ENCODE peak calls at places on chromosomes 1 and 21, in ten cellular contexts. X is tibial artery; K is heart left ventricle; D is effector memory CD4-positive, alpha-beta T cell; R is A673; S is naive thymus-derived CD4-positive, alpha-beta T cell; P is endodermal cell; I is IMR-90; T is transverse colon; W is lower lobe of right lung. E is an unnamed sample. For H3K36me3 and H3K9me3, the result is how much of the 10 kb centered on the place peaks cover.

GRCh38 chr21:41536076-41536826 is 28.3 kb upstream of the TMPRSS2 start:
- DNase-seq in X (no peak), T (peak), S (no peak), P (no peak), K (no peak), W (peak), R (no peak), I (no peak), D (no peak), E (no peak)

GRCh38 chr1:203521812-203522211 is 27.9 kb downstream of the OPTC start:
- DNase-seq in D (no peak), S (no peak), X (no peak), R (no peak), W (no peak), I (no peak), T (no peak), P (no peak), K (no peak), E (no peak)

GRCh38 chr1:14891991-14892390 is 261.6 kb upstream of the TMEM51 start:
- DNase-seq in K (no peak), D (no peak), I (no peak), W (no peak), T (no peak), R (no peak), S (no peak), X (no peak), P (no peak), E (no peak)

GRCh38 chr1:23908453-23909341 is 4.5 kb downstream of the CNR2 start:
- DNase-seq in R (no peak), P (no peak), W (no peak), X (no peak), S (no peak), I (no peak), T (peak), K (peak), D (no peak), E (no peak)

GRCh38 chr1:184970691-184971161 is 3.6 kb downstream of the NIBAN1 start:
- DNase-seq in S (no peak), X (no peak), R (peak), W (no peak), I (peak), P (no peak), K (no peak), T (no peak), D (no peak), E (no peak)

GRCh38 chr1:159786465-159786864 is 5.7 kb downstream of the DUSP23 start:
- DNase-seq in I (no peak), K (no peak), S (no peak), R (peak), X (no peak), T (no peak), D (no peak), P (no peak), W (no peak), E (no peak)

GRCh38 chr1:246416261-246416660 is 90.8 kb downstream of the SMYD3 start:
- DNase-seq in K (no peak), X (no peak), D (no peak), T (no peak), I (no peak), P (no peak), S (no peak), W (no peak), R (no peak), E (no peak)

GRCh38 chr21:43332461-43332860 is 94.5 kb downstream of the SIK1 start:
- DNase-seq in W (no peak), D (no peak), I (no peak), K (no peak), R (no peak), S (no peak), P (no peak), T (no peak), X (no peak), E (no peak)

GRCh38 chr1:238191161-238191560 is 300.4 kb upstream of the ZP4 start:
- DNase-seq in W (no peak), S (no peak), I (no peak), T (no peak), R (no peak), X (no peak), P (no peak), K (no peak), D (no peak), E (no peak)

GRCh38 chr1:116203936-116204335 is 92.7 kb downstream of the MAB21L3 start:
- DNase-seq in I (no peak), W (no peak), S (no peak), D (no peak), T (no peak), K (no peak), P (no peak), R (no peak), X (no peak), E (no peak)

GRCh38 chr1:164771001-164771550 is 212.1 kb downstream of the PBX1 start:
- DNase-seq in X (no peak), R (no peak), K (no peak), W (no peak), S (no peak), D (no peak), I (peak), P (no peak), T (no peak), E (no peak)

GRCh38 chr1:185811062-185811709 is 77.0 kb downstream of the HMCN1 start:
- DNase-seq in T (no peak), D (no peak), I (no peak), K (no peak), R (peak), W (no peak), X (no peak), S (no peak), P (peak), E (no peak)

GRCh38 chr1:165842363-165843129 is 15.1 kb downstream of the UCK2 start:
- DNase-seq in X (no peak), D (no peak), S (peak), P (peak), R (peak), W (no peak), T (no peak), K (peak), I (peak), E (no peak)

GRCh38 chr1:223176437-223176836 is 33.4 kb upstream of the TLR5 start:
- DNase-seq in I (no peak), K (no peak), P (no peak), S (no peak), W (no peak), X (no peak), D (no peak), T (no peak), R (no peak), E (no peak)

GRCh38 chr1:2564815-2565415 is 8.7 kb downstream of the TNFRSF14 start:
- DNase-seq in K (no peak), S (no peak), P (no peak), I (no peak), R (no peak), X (no peak), W (no peak), T (no peak), D (no peak), E (no peak)

GRCh38 chr1:95116666-95117206 is 419 bp upstream of the TLCD4 start:
- DNase-seq in R (peak), K (peak), I (peak), T (peak), S (peak), W (peak), P (peak), D (peak), X (peak), E (peak)

GRCh38 chr1:178094752-178095645 is 1.1 kb downstream of the RASAL2 start:
- DNase-seq in W (no peak), K (no peak), R (no peak), P (no peak), S (no peak), T (no peak), D (no peak), X (no peak), I (no peak), E (no peak)

GRCh38 chr21:35020902-35021301 is 28.2 kb downstream of the RUNX1 start:
- DNase-seq in D (no peak), X (no peak), I (peak), K (no peak), W (no peak), P (peak), T (no peak), S (no peak), R (no peak), E (no peak)

GRCh38 chr1:162857850-162858249 is 3.1 kb downstream of the CCDC190 start:
- DNase-seq in W (no peak), I (peak), T (no peak), D (no peak), X (no peak), S (no peak), P (no peak), R (no peak), K (no peak), E (no peak)

GRCh38 chr1:29396438-29397255 is 160.3 kb downstream of the PTPRU start:
- DNase-seq in X (no peak), D (no peak), W (no peak), S (no peak), P (peak), T (no peak), R (no peak), K (no peak), I (peak), E (no peak)

GRCh38 chr1:67053785-67054759 is at the start of gene SLC35D1:
- DNase-seq in T (peak), I (peak), S (peak), R (peak), P (peak), X (peak), K (peak), D (peak), W (peak), E (peak)

GRCh38 chr1:12424150-12424549 is 193.9 kb downstream of the DHRS3 start:
- DNase-seq in I (peak), P (no peak), S (no peak), T (no peak), R (no peak), W (no peak), D (no peak), K (no peak), X (no peak), E (no peak)

GRCh38 chr1:235888119-235888643 is 21.5 kb upstream of the LYST start:
- DNase-seq in D (peak), T (no peak), W (no peak), X (no peak), R (no peak), I (no peak), S (peak), K (no peak), P (no peak), E (peak)

GRCh38 chr1:218659911-218660677 is 315.0 kb downstream of the TGFB2 start:
- DNase-seq in K (no peak), R (no peak), W (no peak), S (no peak), X (no peak), T (no peak), P (no peak), I (no peak), D (no peak), E (no peak)

GRCh38 chr1:231395051-231395995 is 26.8 kb downstream of the EGLN1 start:
- DNase-seq in S (no peak), D (no peak), I (peak), W (no peak), T (no peak), X (no peak), P (no peak), K (no peak), R (peak), E (no peak)

GRCh38 chr1:151968058-151968457 is 25.6 kb downstream of the S100A10 start:
- DNase-seq in S (peak), P (peak), T (peak), I (peak), X (no peak), D (no peak), W (no peak), R (peak), K (peak), E (peak)

GRCh38 chr1:198165927-198166647 is 9.3 kb downstream of the NEK7 start:
- DNase-seq in S (peak), P (no peak), R (no peak), D (no peak), X (no peak), W (no peak), K (no peak), T (no peak), I (no peak), E (no peak)

GRCh38 chr21:17231124-17231523 is 281.7 kb upstream of the CXADR start:
- DNase-seq in K (no peak), I (no peak), X (no peak), P (no peak), R (no peak), W (no peak), D (no peak), S (no peak), T (no peak), E (no peak)

GRCh38 chr1:46810596-46810995 is 11.8 kb downstream of the CYP4B1 start:
- DNase-seq in X (no peak), D (no peak), S (no peak), W (no peak), I (no peak), R (no peak), K (no peak), T (no peak), P (no peak), E (no peak)

GRCh38 chr1:18957532-18958295 is 1.2 kb upstream of the IFFO2 start:
- DNase-seq in P (no peak), I (no peak), R (no peak), T (no peak), S (peak), W (no peak), D (no peak), X (no peak), K (no peak), E (no peak)

GRCh38 chr1:53311104-53311908 is 16.6 kb downstream of the LRP8 start:
- DNase-seq in D (no peak), S (no peak), W (no peak), R (no peak), P (no peak), K (no peak), T (no peak), X (no peak), I (no peak), E (no peak)

GRCh38 chr1:27824411-27824810 is 6.2 kb upstream of the PPP1R8 start:
- DNase-seq in W (no peak), S (no peak), P (no peak), D (no peak), T (no peak), R (no peak), I (no peak), X (no peak), K (no peak), E (no peak)
- H3K36me3 ChIP-seq in W (half or more), S (under half), P (under half), D (under half), T (under half), R (under half), I (under half), X (under half), K (under half), E (under half)

GRCh38 chr1:170670751-170671628 is 7.1 kb downstream of the PRRX1 start:
- DNase-seq in I (peak), T (peak), X (peak), R (no peak), K (peak), S (no peak), P (peak), W (peak), D (no peak), E (peak)
- H3K4me3 ChIP-seq in I (peak), T (no peak), X (peak), R (no peak), K (no peak), S (no peak), P (no peak), W (no peak), D (no peak), E (no peak)

DNA sequence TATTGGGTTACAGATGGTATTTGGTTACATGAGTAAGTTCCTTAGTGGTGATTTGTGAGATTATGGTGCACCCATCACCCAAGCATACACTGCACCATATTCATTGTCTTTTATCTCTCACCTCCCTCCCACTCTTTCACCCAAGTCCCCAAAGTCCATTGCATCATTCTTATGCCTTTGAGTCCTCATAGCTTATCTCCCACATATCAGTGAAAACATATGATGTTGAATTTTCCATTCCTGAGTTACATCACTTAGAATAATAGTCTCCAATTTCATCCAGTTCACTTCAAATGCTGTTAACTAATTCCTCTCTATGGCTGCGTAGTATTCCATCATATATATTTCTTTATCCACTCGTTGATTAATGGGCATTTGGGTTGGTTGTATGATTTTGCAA is 36.8 kb upstream of the ZNF678 start:
- DNase-seq in T (no peak), R (no peak), W (no peak), S (no peak), X (no peak), D (no peak), K (no peak), P (no peak), I (no peak), E (no peak)
- H3K9me3 ChIP-seq in T (half or more), R (under half), W (half or more), S (under half), X (half or more), D (under half), K (under half), P (half or more), I (under half), E (under half)

GRCh38 chr1:193087893-193088292 is 17.3 kb downstream of the GLRX2 start:
- DNase-seq in S (no peak), I (no peak), P (no peak), K (no peak), X (no peak), T (no peak), D (no peak), R (no peak), W (no peak), E (no peak)
- H3K36me3 ChIP-seq in S (under half), I (under half), P (under half), K (under half), X (under half), T (under half), D (under half), R (half or more), W (half or more), E (half or more)

DNA sequence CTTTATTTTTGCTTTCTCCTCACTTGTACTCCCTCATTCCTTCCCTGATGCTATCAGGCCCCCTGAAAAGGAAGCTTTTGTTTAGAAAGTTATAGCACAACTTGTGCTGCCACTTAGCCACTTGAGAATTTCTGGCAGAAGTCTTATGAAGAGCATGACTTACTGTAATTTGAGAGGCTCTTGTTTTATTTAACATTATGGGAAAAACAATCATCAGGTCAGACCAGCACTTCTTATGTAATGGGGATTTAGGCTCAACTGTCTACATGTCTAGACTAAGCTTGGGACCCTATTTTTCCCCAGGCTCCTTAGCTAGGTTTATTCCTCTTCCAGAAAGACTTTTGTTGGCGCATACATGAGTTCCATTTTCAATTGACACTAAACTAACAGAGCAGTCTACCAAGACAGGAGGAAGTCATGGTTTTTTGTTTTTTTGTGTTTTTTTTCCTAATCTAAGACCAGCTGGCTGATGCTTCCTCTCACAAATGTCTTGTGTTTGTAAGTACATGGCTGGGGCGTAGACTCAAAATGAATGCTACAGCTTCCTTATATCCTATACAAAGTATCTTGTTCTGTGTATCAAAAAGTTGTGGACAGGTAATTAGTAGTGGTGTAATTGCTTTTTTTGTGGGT is 31.5 kb downstream of the TNFSF4 start:
- DNase-seq in K (no peak), T (no peak), R (peak), S (no peak), D (no peak), P (no peak), X (no peak), W (no peak), I (peak), E (no peak)
- H3K4me3 ChIP-seq in K (no peak), T (no peak), R (no peak), S (no peak), D (no peak), P (no peak), X (no peak), W (no peak), I (no peak), E (no peak)

GRCh38 chr1:17632541-17633193 is 93.2 kb downstream of the ARHGEF10L start:
- DNase-seq in T (no peak), S (no peak), R (no peak), P (no peak), K (no peak), D (no peak), I (peak), W (no peak), X (no peak), E (no peak)
- H3K9me3 ChIP-seq in T (under half), S (under half), R (under half), P (under half), K (under half), D (under half), I (under half), W (under half), X (under half), E (under half)

GRCh38 chr1:20767271-20767670 is 19.8 kb downstream of the HP1BP3 start:
- DNase-seq in D (no peak), W (no peak), S (no peak), R (no peak), I (no peak), P (no peak), T (no peak), X (no peak), K (no peak), E (no peak)
- H3K36me3 ChIP-seq in D (half or more), W (half or more), S (half or more), R (half or more), I (half or more), P (half or more), T (half or more), X (half or more), K (half or more), E (half or more)

GRCh38 chr1:110675060-110675791 is 486 bp upstream of the KCNA3 start:
- DNase-seq in X (no peak), K (no peak), D (no peak), R (no peak), W (no peak), T (no peak), I (no peak), P (peak), S (no peak), E (peak)
- H3K4me3 ChIP-seq in X (peak), K (peak), D (peak), R (peak), W (peak), T (peak), I (peak), P (peak), S (peak), E (peak)